ENCODE peak calls at places on chromosomes 4 and X, in ten cellular contexts. A is ovary, F is tibial nerve, I is IMR-90, E is heart right ventricle, Q is kidney epithelial cell, V is mammary epithelial cell, G is astrocyte, X is pancreas, R is AG04450. J is an unnamed sample.
A peak's percentile ranks its signal among the peaks of the same experiment; 100 is the strongest.

GRCh38 chrX:9341305-9342201 is 123.3 kb upstream of the TBL1X start:
- DNase-seq in A (peak; percentile 59), F (peak; percentile 44), I (peak; percentile 69), E (peak; percentile 57), Q (no peak), V (no peak), G (peak; percentile 22), X (peak; percentile 65), R (no peak), J (peak; percentile 66)

GRCh38 chrX:1582686-1583437 is 8.5 kb upstream of the AKAP17A start:
- DNase-seq in A (no peak), F (no peak), I (no peak), E (no peak), Q (no peak), V (peak; percentile 52), G (peak; percentile 18), X (no peak), R (no peak), J (no peak)

GRCh38 chr4:177901786-177902185 is 459.5 kb upstream of the AGA start:
- DNase-seq in A (no peak), F (no peak), I (peak; percentile 64), E (no peak), Q (no peak), V (no peak), G (peak; percentile 52), X (no peak), R (peak; percentile 2), J (no peak)

GRCh38 chr4:114598191-114599121 is at the start of gene UGT8:
- DNase-seq in A (no peak), F (no peak), I (no peak), E (peak; percentile 30), Q (no peak), V (peak; percentile 32), G (peak; percentile 12), X (peak; percentile 83), R (no peak), J (peak; percentile 73)

GRCh38 chrX:87664381-87664780 is 146.8 kb downstream of the KLHL4 start:
- DNase-seq in A (no peak), F (no peak), I (peak; percentile 8), E (no peak), Q (no peak), V (peak; percentile 18), G (no peak), X (no peak), R (no peak), J (no peak)

GRCh38 chrX:43349363-43349762 is 306.7 kb upstream of the MAOA start:
- DNase-seq in A (no peak), F (peak; percentile 4), I (peak; percentile 19), E (no peak), Q (no peak), V (peak; percentile 32), G (no peak), X (peak; percentile 16), R (no peak), J (no peak)

GRCh38 chrX:108264376-108264775 is 172.8 kb downstream of the ATG4A start:
- DNase-seq in A (no peak), F (no peak), I (no peak), E (no peak), Q (no peak), V (no peak), G (no peak), X (no peak), R (no peak), J (no peak)

GRCh38 chr4:75769044-75769443 is 44.7 kb downstream of the USO1 start:
- DNase-seq in A (no peak), F (no peak), I (peak; percentile 33), E (no peak), Q (no peak), V (no peak), G (peak; percentile 38), X (no peak), R (no peak), J (no peak)

GRCh38 chrX:102154218-102154860 is 1.4 kb downstream of the BEX5 start:
- DNase-seq in A (no peak), F (no peak), I (no peak), E (no peak), Q (no peak), V (no peak), G (no peak), X (peak; percentile 16), R (no peak), J (no peak)

GRCh38 chr4:45064741-45065140 is 338.4 kb upstream of the GNPDA2 start:
- DNase-seq in A (no peak), F (no peak), I (no peak), E (no peak), Q (no peak), V (no peak), G (no peak), X (no peak), R (no peak), J (no peak)

GRCh38 chr4:2924286-2924685 is 38.9 kb downstream of the NOP14 start:
- DNase-seq in A (no peak), F (no peak), I (no peak), E (no peak), Q (no peak), V (no peak), G (no peak), X (peak; percentile 7), R (no peak), J (no peak)

DNA sequence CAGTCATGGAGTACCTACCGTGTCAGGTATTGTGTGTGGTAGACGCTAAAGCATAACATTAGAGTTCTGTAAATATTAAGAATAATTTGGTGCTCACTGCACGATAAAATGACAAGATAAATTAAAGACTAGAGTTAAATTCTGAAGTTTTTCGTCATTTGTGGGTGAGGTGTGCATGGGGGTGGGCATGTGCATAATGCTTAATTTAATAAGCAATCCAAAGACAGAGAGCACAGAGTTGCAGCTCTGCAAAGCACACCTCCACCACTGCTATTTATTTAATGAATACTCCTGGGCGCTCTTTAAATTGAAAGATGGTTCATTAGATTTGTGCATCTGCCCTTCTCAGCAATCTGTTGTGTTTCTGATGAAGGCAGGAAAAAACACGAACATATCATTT is 62.6 kb downstream of the GATB start:
- DNase-seq in A (no peak), F (no peak), I (no peak), E (no peak), Q (no peak), V (no peak), G (no peak), X (no peak), R (no peak), J (no peak)
- TF ChIP-seq CTCF in A (no peak), F (no peak), I (no peak), E (no peak), Q (no peak), V (no peak), G (no peak), X (no peak), R (no peak), J (no peak)

DNA sequence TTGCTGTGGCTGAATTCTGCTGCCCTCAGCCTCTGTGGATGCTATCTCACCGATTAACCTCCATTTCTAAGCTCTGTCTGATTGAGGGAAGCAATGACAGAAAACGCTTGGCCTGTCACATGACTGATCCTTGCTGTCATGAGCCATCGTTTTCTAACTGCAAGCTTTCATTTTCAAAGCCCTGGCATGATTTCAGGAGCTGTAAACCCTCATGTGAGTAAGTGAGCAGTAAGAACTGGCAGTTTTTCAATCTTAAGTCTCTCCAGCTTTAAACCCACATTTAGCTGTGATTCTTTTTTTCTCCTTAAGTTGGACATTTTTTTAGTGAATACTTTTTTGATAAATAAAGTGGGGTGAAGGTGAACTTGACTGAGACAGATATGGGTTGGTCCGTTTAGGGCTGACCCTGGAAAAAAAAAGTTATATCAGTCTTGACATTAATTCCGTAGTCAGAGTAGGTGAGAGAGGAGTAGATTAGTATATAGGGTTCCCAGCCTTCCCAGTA is 180.9 kb upstream of the PGRMC2 start:
- DNase-seq in A (peak; percentile 19), F (peak; percentile 81), I (peak; percentile 99), E (no peak), Q (peak; percentile 61), V (peak; percentile 54), G (peak; percentile 94), X (peak; percentile 31), R (peak; percentile 92), J (no peak)
- H3K4me3 ChIP-seq in A (no peak overlapping the region), F (no peak overlapping the region), I (no peak overlapping the region), E (no peak overlapping the region), Q (no peak overlapping the region), V (no peak overlapping the region), G (no peak overlapping the region), X (no peak overlapping the region), R (no peak overlapping the region), J (no peak overlapping the region)

GRCh38 chrX:139203681-139204575 is 326.6 kb upstream of the F9 start:
- DNase-seq in A (peak; percentile 11), F (no peak), I (no peak), E (peak; percentile 9), Q (no peak), V (peak; percentile 9), G (no peak), X (no peak), R (no peak), J (no peak)

GRCh38 chrX:139202742-139203410 is 327.7 kb upstream of the F9 start:
- DNase-seq in A (no peak), F (no peak), I (no peak), E (no peak), Q (no peak), V (no peak), G (no peak), X (no peak), R (no peak), J (no peak)

GRCh38 chrX:139206914-139207313 is 323.6 kb upstream of the F9 start:
- DNase-seq in A (no peak), F (no peak), I (no peak), E (no peak), Q (no peak), V (no peak), G (no peak), X (no peak), R (no peak), J (no peak)

GRCh38 chrX:139204576-139204902 is 326.0 kb upstream of the F9 start:
- DNase-seq in A (no peak), F (no peak), I (no peak), E (no peak), Q (no peak), V (no peak), G (no peak), X (no peak), R (no peak), J (no peak)

GRCh38 chrX:139204903-139205667 is 325.5 kb upstream of the F9 start:
- DNase-seq in A (no peak), F (no peak), I (no peak), E (peak; percentile 10), Q (no peak), V (peak; percentile 4), G (peak; percentile 29), X (peak; percentile 31), R (no peak), J (no peak)
- H3K27me3 ChIP-seq in A (no peaks in the 10 kb centered on the region), F (peaks cover 14% of the 10 kb centered on the region), I (peaks cover 10% of the 10 kb centered on the region), E (peaks cover 10% of the 10 kb centered on the region), Q (peaks cover 15% of the 10 kb centered on the region), V (peaks cover 2% of the 10 kb centered on the region), G (peaks cover 6% of the 10 kb centered on the region), X (peaks cover 6% of the 10 kb centered on the region), R (peaks cover 6% of the 10 kb centered on the region), J (no peaks in the 10 kb centered on the region)

GRCh38 chr4:87853108-87853507 is 20.3 kb downstream of the MEPE start:
- DNase-seq in A (no peak), F (peak; percentile 34), I (peak; percentile 51), E (no peak), Q (no peak), V (peak; percentile 36), G (peak; percentile 23), X (no peak), R (no peak), J (no peak)
- TF ChIP-seq CTCF in A (peak; percentile 48), F (peak; percentile 28), I (peak; percentile 60), E (peak; percentile 73), Q (peak; percentile 36), V (peak; percentile 32), G (peak; percentile 39), X (no peak), R (peak; percentile 52), J (peak; percentile 49)

J was measured in GM06990.